ENCODE peak calls at places on chromosomes 3 and 15, in seven cellular contexts. W is NT2/D1, Z is HCT116, M is GM12878, R is K562, N is HepG2, I is SK-N-SH. X is an unnamed sample.

GRCh38 chr3:123085293-123085949 is 18.6 kb downstream of the PDIA5 start:
- DNase-seq in W (no peak), Z (no peak), M (no peak), R (no peak), N (peak), I (peak), X (no peak)

GRCh38 chr15:86382341-86382740 is 302.7 kb downstream of the AGBL1 start:
- DNase-seq in W (no peak), Z (no peak), M (no peak), R (no peak), N (no peak), I (no peak), X (no peak)

GRCh38 chr3:101624857-101625256 is 50.9 kb downstream of the PCNP start:
- DNase-seq in W (no peak), Z (no peak), M (no peak), R (no peak), N (no peak), I (no peak), X (no peak)

GRCh38 chr15:100537326-100537725 is 8.6 kb upstream of the CERS3 start:
- DNase-seq in W (no peak), Z (no peak), M (peak), R (no peak), N (no peak), I (no peak), X (no peak)

GRCh38 chr15:60392986-60393811 is 4.6 kb downstream of the ANXA2 start:
- DNase-seq in W (no peak), Z (peak), M (no peak), R (no peak), N (peak), I (no peak), X (no peak)

GRCh38 chr3:47705391-47705790 is 76.3 kb downstream of the SMARCC1 start:
- DNase-seq in W (no peak), Z (no peak), M (no peak), R (no peak), N (no peak), I (no peak), X (no peak)

GRCh38 chr3:52495777-52496602 is 852 bp downstream of the STAB1 start:
- DNase-seq in W (no peak), Z (no peak), M (no peak), R (no peak), N (peak), I (no peak), X (no peak)

GRCh38 chr3:178597388-178597787 is 61.2 kb downstream of the KCNMB2 start:
- DNase-seq in W (no peak), Z (no peak), M (no peak), R (no peak), N (no peak), I (no peak), X (no peak)

GRCh38 chr3:7640787-7641186 is 779.9 kb downstream of the GRM7 start:
- DNase-seq in W (no peak), Z (no peak), M (no peak), R (no peak), N (no peak), I (no peak), X (no peak)

GRCh38 chr3:188179006-188179966 is 25.3 kb downstream of the LPP start:
- DNase-seq in W (no peak), Z (no peak), M (no peak), R (no peak), N (no peak), I (no peak), X (no peak)
- TF ChIP-seq YY1 in W (no peak), Z (no peak), M (no peak), R (no peak), N (no peak), I (no peak), X (no peak)

DNA sequence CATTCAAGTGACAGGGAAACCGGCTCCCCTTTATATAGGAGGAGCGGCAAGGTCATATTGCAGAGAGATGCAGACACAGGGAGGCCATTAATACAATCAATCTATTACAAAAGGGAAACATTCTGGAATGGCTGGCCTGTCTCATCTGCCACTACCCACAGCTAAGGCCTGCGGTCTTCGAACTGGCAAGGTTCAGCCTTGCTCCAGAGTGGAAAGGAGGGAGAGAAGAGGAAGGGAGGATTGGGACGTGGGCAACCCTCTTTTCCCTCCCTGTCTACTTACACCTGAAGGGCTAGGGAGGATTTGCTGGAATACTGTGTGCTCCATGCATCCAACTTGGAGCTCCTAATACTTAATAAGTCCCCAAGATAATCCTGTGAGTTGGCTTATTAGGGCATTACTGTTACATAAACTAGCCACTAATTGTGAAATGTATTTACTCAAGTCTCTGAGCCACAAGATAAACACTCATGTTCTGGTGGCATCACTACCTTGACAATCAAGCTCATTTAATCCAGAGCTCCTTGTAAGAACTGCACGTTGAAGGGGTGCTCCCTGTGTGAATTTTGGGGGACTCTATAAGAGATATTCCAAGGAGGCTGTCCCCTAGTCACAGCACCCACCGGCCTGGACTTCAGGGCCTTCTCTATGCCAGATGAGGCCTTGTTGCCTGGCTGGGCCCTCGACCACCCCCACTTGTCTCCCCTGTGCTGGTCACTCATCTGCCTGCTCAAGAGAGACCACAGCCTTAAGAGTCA is 19.7 kb upstream of the CCDC174 start:
- DNase-seq in W (no peak), Z (no peak), M (no peak), R (no peak), N (peak), I (no peak), X (no peak)
- TF ChIP-seq YY1 in W (no peak), Z (no peak), M (no peak), R (no peak), N (no peak), I (no peak), X (no peak)

GRCh38 chr15:59349715-59350420 is 22.8 kb downstream of the MYO1E start:
- DNase-seq in W (no peak), Z (peak), M (no peak), R (peak), N (peak), I (peak), X (no peak)
- TF ChIP-seq YY1 in W (no peak), Z (peak), M (no peak), R (no peak), N (no peak), I (peak), X (no peak)

GRCh38 chr3:21159565-21159950 is 591.5 kb downstream of the ZNF385D start:
- DNase-seq in W (no peak), Z (no peak), M (no peak), R (no peak), N (no peak), I (no peak), X (no peak)

GRCh38 chr3:21158801-21159564 is 592.0 kb downstream of the ZNF385D start:
- DNase-seq in W (no peak), Z (no peak), M (no peak), R (no peak), N (no peak), I (no peak), X (no peak)

GRCh38 chr3:21152555-21152954 is 598.5 kb downstream of the ZNF385D start:
- DNase-seq in W (no peak), Z (no peak), M (no peak), R (no peak), N (no peak), I (no peak), X (no peak)

DNA sequence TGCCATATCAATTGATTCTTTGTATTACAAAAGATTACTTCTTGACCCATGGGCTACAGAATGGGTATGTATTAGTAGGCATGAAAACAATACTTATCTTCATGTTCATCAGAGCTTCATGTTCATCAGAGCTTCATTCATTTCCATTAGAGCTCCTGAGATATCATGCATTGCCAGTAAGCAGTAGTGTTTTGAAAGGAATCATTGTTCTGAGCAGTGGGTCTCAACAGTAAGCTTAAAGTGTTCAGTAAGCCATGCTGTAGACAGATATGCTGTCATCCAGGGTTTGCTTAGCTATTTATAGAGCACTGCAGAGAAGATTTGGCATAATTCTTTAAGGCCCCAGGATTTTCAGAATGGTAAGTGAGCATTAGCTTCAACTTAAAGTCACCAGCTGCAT is 596.1 kb downstream of the ZNF385D start:
- DNase-seq in W (no peak), Z (no peak), M (no peak), R (no peak), N (no peak), I (no peak), X (no peak)
- TF ChIP-seq YY1 in W (no peak), Z (no peak), M (no peak), R (no peak), N (no peak), I (no peak), X (no peak)

GRCh38 chr3:43173949-43174348 is 68.1 kb upstream of the POMGNT2 start:
- DNase-seq in W (no peak), Z (no peak), M (no peak), R (no peak), N (no peak), I (no peak), X (no peak)
- TF ChIP-seq YY1 in W (no peak), Z (no peak), M (no peak), R (no peak), N (no peak), I (no peak), X (no peak)

GRCh38 chr3:183092256-183092655 is 7.0 kb downstream of the MCCC1 start:
- DNase-seq in W (no peak), Z (no peak), M (no peak), R (no peak), N (no peak), I (no peak), X (no peak)
- TF ChIP-seq YY1 in W (no peak), Z (no peak), M (no peak), R (no peak), N (no peak), I (no peak), X (no peak)

GRCh38 chr3:108182339-108182738 is 39.9 kb downstream of the IFT57 start:
- DNase-seq in W (no peak), Z (no peak), M (no peak), R (no peak), N (no peak), I (no peak), X (no peak)
- TF ChIP-seq YY1 in W (no peak), Z (no peak), M (no peak), R (no peak), N (no peak), I (no peak), X (no peak)

GRCh38 chr15:64507845-64508244 is 47.5 kb downstream of the ZNF609 start:
- DNase-seq in W (no peak), Z (no peak), M (no peak), R (no peak), N (peak), I (no peak), X (no peak)

GRCh38 chr15:64503640-64504039 is 43.3 kb downstream of the ZNF609 start:
- DNase-seq in W (no peak), Z (no peak), M (no peak), R (no peak), N (no peak), I (no peak), X (no peak)

GRCh38 chr15:64502537-64502936 is 42.2 kb downstream of the ZNF609 start:
- DNase-seq in W (no peak), Z (no peak), M (no peak), R (no peak), N (no peak), I (no peak), X (no peak)

GRCh38 chr15:64503197-64503596 is 42.8 kb downstream of the ZNF609 start:
- DNase-seq in W (peak), Z (no peak), M (no peak), R (no peak), N (no peak), I (no peak), X (no peak)

DNA sequence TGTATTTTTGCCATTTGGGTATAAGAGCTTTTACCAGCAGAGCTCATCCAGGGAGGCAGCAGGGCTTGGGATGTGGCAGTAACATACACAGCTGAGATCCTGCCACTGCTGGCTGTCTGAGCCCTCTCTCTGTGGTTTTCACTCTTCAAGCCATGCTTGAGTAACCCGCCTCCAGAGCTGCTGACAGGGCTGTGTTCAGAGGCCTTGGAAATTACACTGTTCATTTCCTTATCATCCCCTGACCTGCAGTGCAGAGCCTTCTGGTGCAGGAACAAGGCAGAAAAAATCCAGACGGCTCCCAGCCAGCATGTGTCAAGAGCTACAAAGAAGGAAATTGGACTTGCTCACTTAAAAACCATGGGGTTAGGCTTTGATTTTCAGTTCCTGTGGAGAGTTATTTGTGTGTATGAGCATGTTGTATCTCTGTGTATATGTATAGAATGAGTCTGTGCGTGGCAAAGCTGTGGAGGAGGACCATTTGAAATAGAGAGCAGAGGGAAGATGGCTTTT is 47.0 kb downstream of the ZNF609 start:
- DNase-seq in W (no peak), Z (no peak), M (peak), R (peak), N (peak), I (peak), X (no peak)
- TF ChIP-seq YY1 in W (no peak), Z (no peak), M (no peak), R (no peak), N (no peak), I (no peak), X (no peak)

GRCh38 chr15:74531144-74531811 is 9.7 kb upstream of the ARID3B start:
- DNase-seq in W (peak), Z (no peak), M (no peak), R (peak), N (peak), I (no peak), X (no peak)

GRCh38 chr15:74525946-74526345 is 15.1 kb upstream of the ARID3B start:
- DNase-seq in W (no peak), Z (peak), M (no peak), R (peak), N (no peak), I (no peak), X (no peak)

GRCh38 chr15:74530771-74531143 is 10.3 kb upstream of the ARID3B start:
- DNase-seq in W (no peak), Z (no peak), M (no peak), R (no peak), N (no peak), I (no peak), X (no peak)

GRCh38 chr15:74528876-74529275 is 12.1 kb upstream of the ARID3B start:
- DNase-seq in W (no peak), Z (no peak), M (no peak), R (no peak), N (no peak), I (no peak), X (no peak)

DNA sequence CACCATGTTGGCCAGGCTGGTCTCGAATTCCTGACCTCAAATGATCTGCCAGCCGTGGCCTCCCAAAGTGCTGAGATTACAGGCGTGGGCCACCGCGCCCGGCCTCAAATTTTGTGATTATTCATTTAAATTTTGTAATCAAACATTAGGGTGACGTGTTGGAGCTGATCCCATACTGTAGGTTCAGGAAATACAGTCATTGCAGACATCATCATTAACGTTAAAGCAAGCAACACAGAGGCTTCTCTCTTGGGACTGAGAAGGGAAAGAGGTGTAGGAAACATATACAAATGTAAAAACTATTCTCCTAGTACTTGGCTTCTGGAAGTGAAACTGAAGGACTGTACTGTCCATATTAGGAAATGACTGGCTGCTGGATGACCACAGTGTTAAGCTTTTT is 11.1 kb upstream of the ARID3B start:
- DNase-seq in W (no peak), Z (no peak), M (no peak), R (no peak), N (no peak), I (no peak), X (no peak)
- TF ChIP-seq YY1 in W (no peak), Z (no peak), M (no peak), R (no peak), N (no peak), I (no peak), X (no peak)

DNA sequence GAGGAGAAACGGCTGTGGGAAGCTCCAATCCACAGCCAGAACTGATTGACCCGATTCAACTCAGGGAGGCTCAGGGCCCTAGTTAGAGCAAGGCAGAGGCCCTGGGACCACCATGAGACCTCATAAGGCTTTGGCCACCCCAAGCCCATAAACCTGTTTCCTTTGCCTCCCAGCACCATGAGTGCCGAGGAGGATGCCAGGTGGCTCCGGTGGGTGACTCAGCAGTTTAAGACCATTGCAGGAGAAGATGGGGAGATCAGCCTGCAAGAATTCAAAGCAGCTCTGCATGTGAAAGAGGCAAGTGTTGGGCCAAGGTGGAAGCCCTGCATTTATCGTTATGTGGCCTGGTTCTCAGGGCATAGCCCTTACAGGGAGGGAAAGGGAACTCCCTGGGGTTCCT is 11.9 kb downstream of the NOX5 start:
- DNase-seq in W (peak), Z (no peak), M (no peak), R (no peak), N (no peak), I (no peak), X (no peak)
- TF ChIP-seq YY1 in W (no peak), Z (no peak), M (no peak), R (no peak), N (no peak), I (no peak), X (no peak)